ENCODE peak calls at places on chromosome 6, in ten cellular contexts. G, L, W, R, N, B, Z, C, D and X are unnamed samples.

GRCh38 chr6:37668251-37668650 is 29.4 kb downstream of the MDGA1 start:
- DNase-seq in G (no peak), D (peak), C (no peak), L (no peak), N (no peak), R (no peak), B (no peak), Z (no peak), W (no peak), X (no peak)

GRCh38 chr6:436308-437041 is 44.9 kb downstream of the IRF4 start:
- DNase-seq in B (no peak), Z (no peak), W (no peak), R (no peak), G (no peak), D (no peak), L (peak), N (no peak), C (peak), X (no peak)

GRCh38 chr6:19851273-19852089 is 14.3 kb downstream of the ID4 start:
- DNase-seq in N (no peak), Z (peak), B (peak), D (peak), R (peak), W (peak), G (peak), L (peak), C (no peak), X (no peak)

GRCh38 chr6:44955145-44955544 is 373.0 kb upstream of the RUNX2 start:
- DNase-seq in G (no peak), R (no peak), D (no peak), B (no peak), Z (no peak), L (no peak), N (no peak), W (no peak), C (no peak), X (no peak)

GRCh38 chr6:137241481-137242011 is 22.4 kb upstream of the IFNGR1 start:
- DNase-seq in R (no peak), W (no peak), B (no peak), Z (no peak), G (no peak), N (no peak), C (no peak), D (peak), L (no peak), X (no peak)

GRCh38 chr6:74044417-74045096 is 348.6 kb downstream of the CD109 start:
- DNase-seq in Z (no peak), C (no peak), G (no peak), W (no peak), R (no peak), N (no peak), L (no peak), B (no peak), D (peak), X (no peak)

GRCh38 chr6:61809004-61809595 is 476.9 kb downstream of the KHDRBS2 start:
- DNase-seq in Z (peak), L (no peak), W (no peak), C (no peak), R (peak), B (peak), G (no peak), N (no peak), D (no peak), X (no peak)

GRCh38 chr6:41531591-41532582 is 14.3 kb upstream of the FOXP4 start:
- DNase-seq in L (peak), B (peak), N (peak), D (no peak), G (no peak), Z (peak), W (peak), C (peak), R (no peak), X (no peak)

GRCh38 chr6:9482030-9482731 is 932.7 kb downstream of the TFAP2A start:
- DNase-seq in N (no peak), C (no peak), D (peak), Z (no peak), B (no peak), L (peak), W (no peak), R (no peak), G (no peak), X (no peak)

GRCh38 chr6:74991573-74992332 is 214.1 kb downstream of the COL12A1 start:
- DNase-seq in Z (no peak), L (peak), B (no peak), R (peak), N (no peak), G (no peak), W (peak), D (no peak), C (no peak), X (no peak)

GRCh38 chr6:26538936-26539615 is 910 bp downstream of the HMGN4 start:
- DNase-seq in D (peak), L (no peak), B (no peak), W (no peak), R (no peak), G (no peak), Z (no peak), N (no peak), C (no peak), X (no peak)

GRCh38 chr6:148739822-148740128 is 7.1 kb upstream of the UST start:
- DNase-seq in C (no peak), L (no peak), D (no peak), N (no peak), G (no peak), Z (no peak), B (no peak), R (no peak), W (no peak), X (no peak)

GRCh38 chr6:39530201-39530759 is 194.9 kb downstream of the KIF6 start:
- DNase-seq in Z (peak), N (no peak), W (no peak), L (peak), R (no peak), G (no peak), B (no peak), D (no peak), C (no peak), X (no peak)

GRCh38 chr6:155219858-155220301 is 43.9 kb upstream of the CLDN20 start:
- DNase-seq in G (no peak), C (no peak), Z (no peak), R (no peak), L (no peak), B (no peak), D (no peak), W (no peak), N (no peak), X (no peak)

GRCh38 chr6:166500246-166500645 is 86.2 kb downstream of the RAMACL start:
- DNase-seq in L (no peak), D (no peak), G (no peak), W (no peak), Z (no peak), B (no peak), R (no peak), C (no peak), N (no peak), X (no peak)

GRCh38 chr6:168138436-168138835 is 59.4 kb upstream of the FRMD1 start:
- DNase-seq in D (no peak), C (no peak), G (no peak), R (peak), Z (no peak), N (no peak), B (no peak), L (no peak), W (peak), X (no peak)

GRCh38 chr6:27556406-27556805 is 83.5 kb upstream of the ZNF184 start:
- DNase-seq in C (no peak), W (no peak), G (no peak), N (no peak), B (no peak), R (no peak), Z (no peak), D (no peak), L (no peak), X (no peak)

GRCh38 chr6:28707387-28708282 is 182.0 kb downstream of the GPX5 start:
- DNase-seq in R (no peak), W (no peak), L (no peak), Z (no peak), C (no peak), B (no peak), N (no peak), G (no peak), D (no peak), X (no peak)

GRCh38 chr6:44660561-44661220 is 273.2 kb downstream of the CDC5L start:
- DNase-seq in Z (no peak), C (no peak), R (no peak), B (no peak), N (no peak), W (no peak), L (peak), D (no peak), G (no peak), X (no peak)

GRCh38 chr6:87241304-87241703 is 81.1 kb upstream of the SMIM8 start:
- DNase-seq in W (peak), D (peak), G (no peak), N (no peak), C (no peak), L (no peak), Z (no peak), R (no peak), B (no peak), X (no peak)

GRCh38 chr6:85068221-85068620 is 303.8 kb upstream of the TBX18 start:
- DNase-seq in G (no peak), N (no peak), C (no peak), Z (no peak), W (no peak), L (no peak), D (no peak), B (no peak), R (no peak), X (no peak)

GRCh38 chr6:6001443-6001842 is 5.3 kb downstream of the NRN1 start:
- DNase-seq in R (no peak), L (no peak), C (no peak), N (no peak), G (no peak), D (no peak), B (no peak), Z (no peak), W (peak), X (no peak)

GRCh38 chr6:34836451-34836850 is 44.6 kb downstream of the BLTP3A start:
- DNase-seq in L (no peak), Z (no peak), R (no peak), N (no peak), C (no peak), G (no peak), B (no peak), W (no peak), D (no peak), X (no peak)

GRCh38 chr6:72624557-72625160 is 2.8 kb downstream of the KCNQ5 start:
- DNase-seq in R (peak), L (no peak), B (peak), C (no peak), W (no peak), Z (peak), D (peak), G (no peak), N (no peak), X (no peak)

GRCh38 chr6:20564269-20564668 is 30.0 kb downstream of the CDKAL1 start:
- DNase-seq in N (no peak), Z (peak), B (no peak), D (peak), G (no peak), W (no peak), C (no peak), R (no peak), L (no peak), X (no peak)

GRCh38 chr6:159217595-159218275 is 48.5 kb downstream of the FNDC1 start:
- DNase-seq in B (peak), C (peak), N (no peak), D (peak), W (peak), R (peak), L (peak), G (peak), Z (peak), X (no peak)

GRCh38 chr6:153090241-153090930 is 40.7 kb downstream of the RGS17 start:
- DNase-seq in D (peak), C (no peak), B (no peak), N (no peak), G (no peak), Z (no peak), R (no peak), W (no peak), L (peak), X (no peak)

GRCh38 chr6:167764713-167765479 is 61.8 kb upstream of the AFDN start:
- DNase-seq in D (no peak), R (no peak), C (no peak), B (no peak), L (no peak), N (no peak), Z (no peak), W (peak), G (no peak), X (no peak)

GRCh38 chr6:116352515-116353471 is 18.0 kb upstream of the DSE start:
- DNase-seq in Z (no peak), D (no peak), N (no peak), L (no peak), W (no peak), C (no peak), B (no peak), G (no peak), R (no peak), X (no peak)

GRCh38 chr6:149480502-149481280 is 4.1 kb downstream of the ZC3H12D start:
- DNase-seq in C (peak), B (no peak), G (no peak), D (no peak), Z (no peak), W (no peak), L (no peak), N (peak), R (no peak), X (no peak)

GRCh38 chr6:159692303-159693127 is 526 bp downstream of the SOD2 start:
- DNase-seq in B (peak), W (peak), Z (peak), D (peak), G (peak), N (peak), L (no peak), C (peak), R (no peak), X (no peak)

GRCh38 chr6:157242791-157243190 is 80.5 kb downstream of the TMEM242 start:
- DNase-seq in L (no peak), R (no peak), N (no peak), D (no peak), W (no peak), B (no peak), Z (no peak), C (no peak), G (no peak), X (no peak)

GRCh38 chr6:159665868-159666635 is 27.0 kb downstream of the SOD2 start:
- DNase-seq in R (no peak), D (no peak), G (no peak), W (no peak), B (no peak), Z (no peak), N (no peak), C (no peak), L (no peak), X (no peak)

GRCh38 chr6:80126657-80127350 is 20.3 kb downstream of the BCKDHB start:
- DNase-seq in C (no peak), B (no peak), W (no peak), L (no peak), N (no peak), R (no peak), Z (no peak), G (no peak), D (no peak), X (no peak)

GRCh38 chr6:15658345-15658744 is 4.5 kb downstream of the DTNBP1 start:
- DNase-seq in G (no peak), N (no peak), C (no peak), B (no peak), R (peak), L (no peak), D (no peak), W (no peak), Z (peak), X (no peak)

GRCh38 chr6:106546322-106547052 is 82.8 kb downstream of the RTN4IP1 start:
- DNase-seq in N (no peak), B (no peak), L (no peak), Z (no peak), D (peak), G (no peak), R (no peak), C (no peak), W (no peak), X (no peak)